ENCODE peak calls at places on chromosomes 12 and 14, in seven cellular contexts. J is PC-3, I is fibroblast of the aortic adventitia, A is astrocyte of the spinal cord, M is retinal pigment epithelial cell, P is lower leg skin, N is pancreas. F is an unnamed sample.

GRCh38 chr14:24514209-24514608 is 6.1 kb upstream of the CMA1 start:
- DNase-seq in P (no peak), I (no peak), N (no peak), A (no peak), M (no peak), J (no peak), F (no peak)

GRCh38 chr12:47231456-47231855 is 151.7 kb upstream of the AMIGO2 start:
- DNase-seq in M (no peak), N (no peak), P (no peak), A (no peak), J (no peak), I (no peak), F (no peak)

GRCh38 chr14:69999246-69999645 is 120.0 kb downstream of the SMOC1 start:
- DNase-seq in N (peak), M (no peak), I (peak), P (no peak), J (peak), A (peak), F (peak)

GRCh38 chr12:14259481-14260010 is 105.9 kb upstream of the ATF7IP start:
- DNase-seq in I (no peak), J (no peak), P (no peak), M (no peak), N (no peak), A (no peak), F (no peak)

GRCh38 chr12:100789146-100789545 is 5.4 kb upstream of the ANO4 start:
- DNase-seq in A (peak), I (no peak), P (no peak), M (no peak), J (peak), N (no peak), F (peak)

GRCh38 chr12:26813812-26814211 is 19.2 kb downstream of the ITPR2 start:
- DNase-seq in M (no peak), A (no peak), P (no peak), N (no peak), J (no peak), I (no peak), F (no peak)

GRCh38 chr14:103185051-103186027 is 62.1 kb downstream of the TNFAIP2 start:
- DNase-seq in A (peak), N (no peak), P (no peak), J (peak), M (no peak), I (peak), F (peak)

GRCh38 chr14:92362781-92363235 is 39.8 kb downstream of the SLC24A4 start:
- DNase-seq in P (peak), N (no peak), M (peak), I (peak), A (no peak), J (peak), F (peak)

GRCh38 chr14:93956514-93957332 is 19.6 kb downstream of the ASB2 start:
- DNase-seq in J (no peak), N (no peak), P (no peak), I (no peak), A (no peak), M (no peak), F (no peak)

GRCh38 chr12:106139422-106140141 is 828 bp upstream of the NUAK1 start:
- DNase-seq in A (peak), J (peak), M (peak), I (peak), P (peak), N (peak), F (peak)

GRCh38 chr12:124321556-124322270 is 26.8 kb downstream of the RFLNA start:
- DNase-seq in I (peak), N (no peak), M (no peak), P (no peak), A (peak), J (no peak), F (peak)

GRCh38 chr12:108696111-108696995 is 35.0 kb downstream of the CORO1C start:
- DNase-seq in P (no peak), J (peak), A (peak), N (no peak), M (peak), I (peak), F (peak)

GRCh38 chr14:24377126-24377525 is 9.1 kb downstream of the NFATC4 start:
- DNase-seq in N (no peak), A (no peak), J (no peak), P (no peak), I (no peak), M (no peak), F (no peak)

GRCh38 chr14:54189358-54190354 is 207.2 kb upstream of the CDKN3 start:
- DNase-seq in A (peak), I (peak), M (peak), J (peak), P (no peak), N (no peak), F (peak)

GRCh38 chr12:65822732-65823480 is 1.4 kb upstream of the HMGA2 start:
- DNase-seq in A (peak), N (peak), I (peak), J (peak), P (no peak), M (peak), F (peak)
- TF ChIP-seq CTCF in A (peak), N (no peak), I (no peak), J (peak), P (no peak), M (no peak), F (no peak)

DNA sequence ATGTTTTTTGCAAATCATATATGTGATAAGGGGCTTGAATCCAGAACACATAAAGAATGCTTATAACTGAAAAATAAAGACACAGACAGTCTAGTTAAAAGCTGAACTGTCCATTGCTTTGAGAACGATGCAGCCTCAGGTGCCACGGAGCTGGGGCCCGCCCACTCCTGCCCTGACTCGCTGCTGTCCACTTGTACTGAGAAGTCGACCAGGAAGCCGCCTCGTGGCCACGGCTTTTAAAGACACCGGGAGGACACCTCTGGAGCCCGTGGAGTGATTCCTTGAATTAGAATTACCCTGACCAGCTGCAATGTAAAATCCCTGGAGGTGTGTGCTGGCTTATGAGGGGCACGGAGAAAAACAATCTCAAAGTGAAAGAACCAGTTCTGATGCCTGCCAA is 23.9 kb upstream of the TEX22 start:
- DNase-seq in M (no peak), N (no peak), P (no peak), I (no peak), A (no peak), J (peak), F (peak)
- TF ChIP-seq CTCF in M (no peak), N (no peak), P (no peak), I (no peak), A (no peak), J (no peak), F (no peak)

DNA sequence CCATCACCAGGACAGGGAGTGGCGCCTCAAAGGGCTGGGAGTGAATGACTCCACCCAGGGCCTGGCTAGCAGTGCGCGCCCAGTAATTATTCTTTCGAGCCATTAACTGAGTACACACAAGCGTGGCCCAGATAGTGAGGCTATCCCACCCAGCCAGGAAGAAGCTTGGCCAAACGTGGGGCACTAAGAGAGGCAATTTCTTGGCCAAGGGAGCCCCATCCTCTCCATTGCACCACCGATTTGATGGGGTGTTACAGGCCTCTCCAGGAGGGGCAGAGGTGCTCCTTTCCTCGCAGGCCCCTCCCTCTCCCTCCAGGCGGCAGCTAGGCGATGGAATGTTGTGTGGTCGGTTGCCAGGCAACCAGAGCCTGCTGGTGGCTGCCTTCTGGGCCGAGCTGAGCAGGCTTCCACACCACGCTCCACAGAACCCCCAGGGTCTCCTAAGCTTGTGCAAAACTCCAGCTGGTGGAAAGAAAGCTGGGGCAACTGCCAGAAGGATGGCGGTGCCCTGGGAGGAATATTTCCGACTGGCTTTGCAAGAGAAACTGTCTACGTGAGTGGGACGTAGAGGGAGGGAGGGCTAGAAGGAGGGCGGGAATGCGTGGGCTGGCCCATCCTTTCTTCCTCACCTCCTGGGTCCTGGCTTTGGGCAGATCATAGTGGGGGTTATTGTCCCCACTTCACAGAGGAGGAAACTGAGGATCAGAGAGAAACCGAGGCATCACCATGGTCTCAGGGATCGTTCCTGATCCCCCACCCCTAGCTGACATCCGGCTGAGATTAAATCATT is at the start of gene CFAP73:
- DNase-seq in M (peak), N (no peak), A (peak), P (peak), J (peak), I (peak), F (peak)
- TF ChIP-seq CTCF in M (no peak), N (no peak), A (peak), P (no peak), J (no peak), I (no peak), F (no peak)

DNA sequence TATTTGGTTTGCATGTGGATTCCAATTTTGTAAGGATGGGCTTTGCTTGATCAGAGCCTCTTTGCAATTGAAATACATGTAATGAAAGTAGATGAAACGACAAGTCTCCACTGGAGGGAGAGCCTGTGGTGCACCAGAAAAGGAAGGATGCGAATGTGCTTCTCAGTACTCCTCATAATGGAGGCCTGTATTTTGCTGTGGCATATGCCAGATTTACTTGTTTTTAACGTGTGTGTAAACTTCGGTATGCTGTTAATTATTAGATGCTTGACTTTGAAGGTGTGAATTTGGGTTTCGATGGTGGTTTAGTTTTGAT is 2.8 kb downstream of the DYRK2 start:
- DNase-seq in J (peak), N (no peak), P (no peak), A (peak), I (peak), M (no peak), F (peak)
- TF ChIP-seq CTCF in J (peak), N (no peak), P (no peak), A (peak), I (peak), M (peak), F (peak)

F was measured in MCF 10A.